ENCODE peak calls at places on chromosomes 5 and 9, in eight cellular contexts. Z is GM12865; H is activated CD4-positive, alpha-beta T cell treated with anti-CD3 and anti-CD28 coated beads for 48 hours; W is GM06990; I is T-helper 2 cell; T is activated naive CD4-positive, alpha-beta T cell treated with anti-CD3 and anti-CD28 coated beads, Interleukin-2, amount 50 U/mL, for 16 hours; P is midbrain; F is HepG2. G is an unnamed sample.

GRCh38 chr5:159727167-159727566 is 189.1 kb upstream of the ADRA1B start:
- DNase-seq in P (no peak), W (no peak), I (no peak), T (no peak), F (no peak), Z (no peak), H (no peak), G (no peak)

GRCh38 chr5:120778491-120779293 is 314.6 kb downstream of the PRR16 start:
- DNase-seq in T (no peak), W (no peak), I (no peak), H (no peak), P (no peak), Z (no peak), F (no peak), G (no peak)

GRCh38 chr5:164504141-164504772 is 998.8 kb downstream of the MAT2B start:
- DNase-seq in T (no peak), I (peak; percentile 43), H (peak; percentile 22), P (peak; percentile 72), W (peak; percentile 3), F (peak; percentile 34), Z (peak; percentile 70), G (no peak)

GRCh38 chr5:1156033-1156753 is 44.3 kb upstream of the SLC12A7 start:
- DNase-seq in T (no peak), I (no peak), F (no peak), P (no peak), W (no peak), H (no peak), Z (no peak), G (no peak)

GRCh38 chr5:91946870-91947269 is 563.8 kb upstream of the ARRDC3 start:
- DNase-seq in P (no peak), W (no peak), T (no peak), F (no peak), I (peak; percentile 6), Z (no peak), H (no peak), G (no peak)

GRCh38 chr5:23704176-23704855 is 196.9 kb downstream of the PRDM9 start:
- DNase-seq in F (no peak), P (no peak), W (no peak), Z (no peak), T (no peak), I (no peak), H (no peak), G (no peak)

GRCh38 chr9:15187589-15187988 is 119.4 kb downstream of the TTC39B start:
- DNase-seq in P (no peak), T (no peak), F (no peak), H (no peak), I (no peak), W (no peak), Z (no peak), G (no peak)

GRCh38 chr9:14744768-14745167 is 22.2 kb upstream of the CER1 start:
- DNase-seq in P (no peak), F (no peak), Z (no peak), I (no peak), T (no peak), H (no peak), W (no peak), G (no peak)

GRCh38 chr5:156354571-156354970 is 27.6 kb downstream of the SGCD start:
- DNase-seq in F (no peak), P (no peak), I (no peak), H (no peak), W (no peak), Z (no peak), T (no peak), G (no peak)

GRCh38 chr9:20989923-20990341 is 41.5 kb downstream of the HACD4 start:
- DNase-seq in F (no peak), P (peak; percentile 75), Z (peak; percentile 52), W (no peak), I (no peak), H (no peak), T (no peak), G (no peak)

GRCh38 chr5:149320791-149321330 is 24.4 kb upstream of the GRPEL2 start:
- DNase-seq in T (no peak), I (peak; percentile 36), H (no peak), F (peak; percentile 94), W (no peak), P (peak; percentile 31), Z (no peak), G (peak; percentile 30)

GRCh38 chr9:27303219-27303618 is 6.3 kb upstream of the EQTN start:
- DNase-seq in Z (no peak), W (no peak), I (no peak), F (no peak), P (no peak), H (no peak), T (no peak), G (no peak)

GRCh38 chr9:136314944-136315343 is 11.1 kb upstream of the CCDC187 start:
- DNase-seq in W (no peak), I (no peak), Z (no peak), P (no peak), F (no peak), T (no peak), H (no peak), G (no peak)

GRCh38 chr5:158380661-158381060 is 521.7 kb upstream of the CLINT1 start:
- DNase-seq in P (no peak), I (no peak), F (no peak), T (no peak), Z (no peak), W (no peak), H (no peak), G (no peak)

GRCh38 chr9:95650720-95651119 is 133.9 kb upstream of the PTCH1 start:
- DNase-seq in I (no peak), F (no peak), P (no peak), Z (no peak), T (no peak), H (no peak), W (no peak), G (no peak)

GRCh38 chr5:51024263-51024662 is 357.8 kb downstream of the PARP8 start:
- DNase-seq in P (no peak), T (no peak), Z (no peak), I (no peak), F (no peak), W (no peak), H (no peak), G (no peak)

GRCh38 chr9:115717711-115718173 is 435.8 kb upstream of the PAPPA start:
- DNase-seq in H (no peak), P (no peak), T (no peak), I (no peak), F (no peak), W (no peak), Z (no peak), G (no peak)

GRCh38 chr9:87722393-87722792 is 3.5 kb upstream of the CTSL start:
- DNase-seq in T (no peak), Z (no peak), W (no peak), P (peak; percentile 12), I (no peak), F (no peak), H (no peak), G (no peak)

GRCh38 chr5:179762079-179762780 is 29.6 kb downstream of the MAML1 start:
- DNase-seq in W (peak; percentile 21), T (no peak), H (peak; percentile 21), P (no peak), I (peak; percentile 71), Z (peak; percentile 40), F (peak; percentile 9), G (peak; percentile 32)

GRCh38 chr5:142013734-142014495 is 1.1 kb upstream of the GNPDA1 start:
- DNase-seq in F (peak; percentile 68), P (no peak), W (no peak), I (no peak), T (no peak), H (peak; percentile 25), Z (no peak), G (no peak)

GRCh38 chr5:71937906-71938698 is 169.2 kb upstream of the MAP1B start:
- DNase-seq in H (no peak), W (no peak), Z (no peak), I (no peak), P (peak; percentile 60), T (no peak), F (no peak), G (peak; percentile 49)

GRCh38 chr5:153983885-153984284 is 54.8 kb downstream of the FAM114A2 start:
- DNase-seq in T (no peak), P (no peak), I (no peak), W (no peak), H (no peak), F (no peak), Z (no peak), G (no peak)

GRCh38 chr5:41270423-41271251 is 57.3 kb upstream of the C6 start:
- DNase-seq in T (no peak), Z (peak; percentile 45), W (no peak), F (peak; percentile 43), H (peak; percentile 8), I (peak; percentile 16), P (peak; percentile 70), G (no peak)

GRCh38 chr9:125428060-125428481 is 166.4 kb downstream of the GAPVD1 start:
- DNase-seq in T (no peak), H (peak; percentile 58), W (peak; percentile 46), Z (peak; percentile 46), F (no peak), P (no peak), I (no peak), G (no peak)

GRCh38 chr5:73030531-73030930 is 74.7 kb downstream of the FCHO2 start:
- DNase-seq in W (no peak), H (no peak), F (no peak), Z (no peak), P (no peak), T (no peak), I (no peak), G (no peak)

GRCh38 chr5:178548751-178549150 is 41.4 kb downstream of the COL23A1 start:
- DNase-seq in W (no peak), P (no peak), T (no peak), I (no peak), Z (no peak), F (no peak), H (no peak), G (no peak)

GRCh38 chr5:122874179-122874875 is 28.9 kb downstream of the SNX24 start:
- DNase-seq in H (no peak), P (no peak), Z (no peak), F (no peak), I (no peak), T (no peak), W (no peak), G (no peak)

GRCh38 chr9:27339661-27340295 is 42.8 kb upstream of the EQTN start:
- DNase-seq in P (peak; percentile 39), Z (no peak), W (no peak), H (no peak), T (no peak), F (no peak), I (no peak), G (no peak)

GRCh38 chr9:110192531-110193326 is 15.2 kb downstream of the C9orf152 start:
- DNase-seq in I (no peak), Z (peak; percentile 28), W (no peak), F (no peak), T (no peak), H (no peak), P (no peak), G (no peak)

GRCh38 chr5:140217299-140218026 is 42.5 kb downstream of the CYSTM1 start:
- DNase-seq in Z (no peak), W (no peak), I (no peak), T (no peak), H (no peak), P (no peak), F (no peak), G (no peak)

GRCh38 chr5:156475831-156476551 is 149.0 kb downstream of the SGCD start:
- DNase-seq in T (no peak), P (no peak), W (no peak), I (no peak), H (no peak), F (no peak), Z (no peak), G (no peak)

GRCh38 chr9:121883281-121884056 is 209.6 kb downstream of the TTLL11 start:
- DNase-seq in I (no peak), Z (no peak), F (no peak), H (no peak), W (no peak), P (no peak), T (no peak), G (no peak)

GRCh38 chr9:93240891-93241334 is 57.0 kb downstream of the WNK2 start:
- DNase-seq in I (no peak), H (no peak), F (peak; percentile 91), T (no peak), Z (no peak), W (no peak), P (no peak), G (no peak)